ENCODE peak calls at places on chromosome 7, in nine cellular contexts. One of them, this sample, is unnamed.
A peak's percentile ranks its signal among the peaks of the same experiment; 100 is the strongest.

GRCh38 chr7:54878339-54878738 is 119.3 kb upstream of the SEC61G start:
- DNase-seq in ureter: no peak
- DNase-seq in Right ventricle myocardium superior: no peak
- DNase-seq in NCI-H2081: no peak
- DNase-seq in stimulated activated CD4-positive, alpha-beta T cell treated with anti-CD3 and anti-CD28 coated beads, Interleukin-1b, Interleukin-23, amount 100 ng/mL, for 48 hours: no peak
- DNase-seq in T-helper 9 cell: no peak
- DNase-seq in activated CD4-positive, alpha-beta T cell treated with anti-CD3 and anti-CD28 coated beads, Interleukin-2, amount 50 U/mL, for 1 hour: no peak
- DNase-seq in activated T-cell treated with anti-CD3 and anti-CD28 coated beads, Interleukin-2, amount 50 U/mL, for 72 hours: no peak
- DNase-seq in HCT116: no peak
- DNase-seq in this sample: no peak

GRCh38 chr7:35753761-35754603 is 46.9 kb upstream of the SEPTIN7 start:
- DNase-seq in ureter: peak; percentile 47
- DNase-seq in Right ventricle myocardium superior: peak; percentile 64
- DNase-seq in NCI-H2081: no peak
- DNase-seq in stimulated activated CD4-positive, alpha-beta T cell treated with anti-CD3 and anti-CD28 coated beads, Interleukin-1b, Interleukin-23, amount 100 ng/mL, for 48 hours: no peak
- DNase-seq in T-helper 9 cell: no peak
- DNase-seq in activated CD4-positive, alpha-beta T cell treated with anti-CD3 and anti-CD28 coated beads, Interleukin-2, amount 50 U/mL, for 1 hour: no peak
- DNase-seq in activated T-cell treated with anti-CD3 and anti-CD28 coated beads, Interleukin-2, amount 50 U/mL, for 72 hours: no peak
- DNase-seq in HCT116: no peak
- DNase-seq in this sample: no peak

GRCh38 chr7:102146122-102146521 is 140.5 kb upstream of the SH2B2 start:
- DNase-seq in ureter: no peak
- DNase-seq in Right ventricle myocardium superior: peak; percentile 72
- DNase-seq in NCI-H2081: no peak
- DNase-seq in stimulated activated CD4-positive, alpha-beta T cell treated with anti-CD3 and anti-CD28 coated beads, Interleukin-1b, Interleukin-23, amount 100 ng/mL, for 48 hours: no peak
- DNase-seq in T-helper 9 cell: no peak
- DNase-seq in activated CD4-positive, alpha-beta T cell treated with anti-CD3 and anti-CD28 coated beads, Interleukin-2, amount 50 U/mL, for 1 hour: no peak
- DNase-seq in activated T-cell treated with anti-CD3 and anti-CD28 coated beads, Interleukin-2, amount 50 U/mL, for 72 hours: no peak
- DNase-seq in HCT116: no peak
- DNase-seq in this sample: no peak

GRCh38 chr7:76020031-76020714 is 25.8 kb upstream of the TMEM120A start:
- DNase-seq in ureter: peak; percentile 68
- DNase-seq in Right ventricle myocardium superior: peak; percentile 87
- DNase-seq in NCI-H2081: peak; percentile 85
- DNase-seq in stimulated activated CD4-positive, alpha-beta T cell treated with anti-CD3 and anti-CD28 coated beads, Interleukin-1b, Interleukin-23, amount 100 ng/mL, for 48 hours: peak; percentile 64
- DNase-seq in T-helper 9 cell: peak; percentile 65
- DNase-seq in activated CD4-positive, alpha-beta T cell treated with anti-CD3 and anti-CD28 coated beads, Interleukin-2, amount 50 U/mL, for 1 hour: peak; percentile 70
- DNase-seq in activated T-cell treated with anti-CD3 and anti-CD28 coated beads, Interleukin-2, amount 50 U/mL, for 72 hours: peak; percentile 70
- DNase-seq in HCT116: peak; percentile 47
- DNase-seq in this sample: peak; percentile 32

GRCh38 chr7:101527844-101528667 is 101.0 kb downstream of the MYL10 start:
- DNase-seq in ureter: no peak
- DNase-seq in Right ventricle myocardium superior: peak; percentile 46
- DNase-seq in NCI-H2081: no peak
- DNase-seq in stimulated activated CD4-positive, alpha-beta T cell treated with anti-CD3 and anti-CD28 coated beads, Interleukin-1b, Interleukin-23, amount 100 ng/mL, for 48 hours: no peak
- DNase-seq in T-helper 9 cell: no peak
- DNase-seq in activated CD4-positive, alpha-beta T cell treated with anti-CD3 and anti-CD28 coated beads, Interleukin-2, amount 50 U/mL, for 1 hour: no peak
- DNase-seq in activated T-cell treated with anti-CD3 and anti-CD28 coated beads, Interleukin-2, amount 50 U/mL, for 72 hours: no peak
- DNase-seq in HCT116: no peak
- DNase-seq in this sample: no peak

GRCh38 chr7:102978280-102978679 is 65.5 kb downstream of the LRRC17 start:
- DNase-seq in ureter: no peak
- DNase-seq in Right ventricle myocardium superior: peak; percentile 63
- DNase-seq in NCI-H2081: no peak
- DNase-seq in stimulated activated CD4-positive, alpha-beta T cell treated with anti-CD3 and anti-CD28 coated beads, Interleukin-1b, Interleukin-23, amount 100 ng/mL, for 48 hours: no peak
- DNase-seq in T-helper 9 cell: no peak
- DNase-seq in activated CD4-positive, alpha-beta T cell treated with anti-CD3 and anti-CD28 coated beads, Interleukin-2, amount 50 U/mL, for 1 hour: no peak
- DNase-seq in activated T-cell treated with anti-CD3 and anti-CD28 coated beads, Interleukin-2, amount 50 U/mL, for 72 hours: no peak
- DNase-seq in HCT116: peak; percentile 67
- DNase-seq in this sample: no peak

GRCh38 chr7:13945670-13946069 is 43.8 kb downstream of the ETV1 start:
- DNase-seq in ureter: no peak
- DNase-seq in Right ventricle myocardium superior: no peak
- DNase-seq in NCI-H2081: peak; percentile 55
- DNase-seq in stimulated activated CD4-positive, alpha-beta T cell treated with anti-CD3 and anti-CD28 coated beads, Interleukin-1b, Interleukin-23, amount 100 ng/mL, for 48 hours: no peak
- DNase-seq in T-helper 9 cell: no peak
- DNase-seq in activated CD4-positive, alpha-beta T cell treated with anti-CD3 and anti-CD28 coated beads, Interleukin-2, amount 50 U/mL, for 1 hour: no peak
- DNase-seq in activated T-cell treated with anti-CD3 and anti-CD28 coated beads, Interleukin-2, amount 50 U/mL, for 72 hours: no peak
- DNase-seq in HCT116: no peak
- DNase-seq in this sample: no peak

GRCh38 chr7:101862280-101863220 is 45.1 kb downstream of the CUX1 start:
- DNase-seq in ureter: no peak
- DNase-seq in Right ventricle myocardium superior: peak; percentile 57
- DNase-seq in NCI-H2081: no peak
- DNase-seq in stimulated activated CD4-positive, alpha-beta T cell treated with anti-CD3 and anti-CD28 coated beads, Interleukin-1b, Interleukin-23, amount 100 ng/mL, for 48 hours: no peak
- DNase-seq in T-helper 9 cell: no peak
- DNase-seq in activated CD4-positive, alpha-beta T cell treated with anti-CD3 and anti-CD28 coated beads, Interleukin-2, amount 50 U/mL, for 1 hour: no peak
- DNase-seq in activated T-cell treated with anti-CD3 and anti-CD28 coated beads, Interleukin-2, amount 50 U/mL, for 72 hours: no peak
- DNase-seq in HCT116: no peak
- DNase-seq in this sample: no peak

This sample was measured in SW 1271.